ENCODE peak calls at places on chromosomes 4 and X, in four cellular contexts. X, O, Y and M are unnamed samples.

GRCh38 chr4:55336138-55337034 is 9.7 kb upstream of the SRD5A3 start:
- DNase-seq in Y (no peak), X (no peak), O (no peak), M (no peak)

GRCh38 chr4:8030121-8030781 is 90.6 kb upstream of the AFAP1 start:
- DNase-seq in X (no peak), Y (no peak), O (no peak), M (no peak)

GRCh38 chr4:80161413-80162058 is 35.8 kb upstream of the PRDM8 start:
- DNase-seq in X (no peak), Y (no peak), O (no peak), M (no peak)

GRCh38 chr4:40577588-40578253 is 51.9 kb downstream of the RBM47 start:
- DNase-seq in Y (no peak), X (no peak), O (no peak), M (no peak)

GRCh38 chrX:25810202-25810601 is 327.9 kb upstream of the MAGEB18 start:
- DNase-seq in O (peak), X (no peak), Y (no peak), M (no peak)

GRCh38 chrX:12814434-12814833 is 23.2 kb downstream of the PRPS2 start:
- DNase-seq in X (peak), Y (peak), O (peak), M (peak)

GRCh38 chr4:85457752-85458467 is 17.0 kb upstream of the ARHGAP24 start:
- DNase-seq in O (no peak), Y (no peak), X (no peak), M (no peak)

GRCh38 chrX:123217077-123217476 is 33.0 kb downstream of the GRIA3 start:
- DNase-seq in Y (peak), O (no peak), X (no peak), M (no peak)

GRCh38 chrX:40152706-40153334 is 55.1 kb upstream of the BCOR start:
- DNase-seq in O (no peak), Y (no peak), X (peak), M (no peak)

GRCh38 chr4:77309496-77309895 is 152.5 kb downstream of the CCNG2 start:
- DNase-seq in Y (no peak), O (no peak), X (no peak), M (no peak)

GRCh38 chr4:77310931-77311330 is 153.9 kb downstream of the CCNG2 start:
- DNase-seq in Y (no peak), X (no peak), O (no peak), M (no peak)

GRCh38 chr4:77306496-77306895 is 149.5 kb downstream of the CCNG2 start:
- DNase-seq in O (no peak), Y (no peak), X (no peak), M (no peak)

GRCh38 chr4:77308843-77309242 is 151.8 kb downstream of the CCNG2 start:
- DNase-seq in X (peak), Y (peak), O (peak), M (no peak)

GRCh38 chr4:77305766-77306165 is 148.8 kb downstream of the CCNG2 start:
- DNase-seq in Y (no peak), O (no peak), X (no peak), M (no peak)
- TF ChIP-seq ELK1 in Y (no peak), O (no peak), X (no peak), M (no peak)

DNA sequence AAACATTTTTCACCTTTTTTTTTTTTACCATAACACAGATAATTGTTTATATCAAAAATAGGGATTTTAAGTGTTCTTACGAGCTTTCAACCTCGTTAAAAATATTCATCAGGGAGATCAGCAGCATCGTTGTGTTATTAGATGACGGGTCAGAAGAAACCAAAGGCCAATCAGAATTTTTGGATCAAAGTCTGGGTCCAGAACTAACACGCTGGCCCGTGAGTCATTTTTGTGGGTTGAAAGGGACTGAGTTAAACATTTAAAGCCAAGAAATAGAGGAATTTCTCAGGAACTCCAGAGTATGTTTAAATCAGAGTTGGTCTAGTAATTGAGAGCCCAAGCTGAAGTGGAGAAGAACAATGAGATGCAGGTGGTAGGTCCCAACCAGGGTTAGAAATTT is 170.8 kb downstream of the TLL1 start:
- DNase-seq in X (no peak), Y (no peak), O (no peak), M (no peak)
- TF ChIP-seq ELK1 in X (no peak), Y (no peak), O (no peak), M (no peak)

GRCh38 chrX:65697173-65697572 is 29.7 kb downstream of the MSN start:
- DNase-seq in X (no peak), O (peak), Y (no peak), M (no peak)
- TF ChIP-seq ELK1 in X (no peak), O (no peak), Y (no peak), M (no peak)

DNA sequence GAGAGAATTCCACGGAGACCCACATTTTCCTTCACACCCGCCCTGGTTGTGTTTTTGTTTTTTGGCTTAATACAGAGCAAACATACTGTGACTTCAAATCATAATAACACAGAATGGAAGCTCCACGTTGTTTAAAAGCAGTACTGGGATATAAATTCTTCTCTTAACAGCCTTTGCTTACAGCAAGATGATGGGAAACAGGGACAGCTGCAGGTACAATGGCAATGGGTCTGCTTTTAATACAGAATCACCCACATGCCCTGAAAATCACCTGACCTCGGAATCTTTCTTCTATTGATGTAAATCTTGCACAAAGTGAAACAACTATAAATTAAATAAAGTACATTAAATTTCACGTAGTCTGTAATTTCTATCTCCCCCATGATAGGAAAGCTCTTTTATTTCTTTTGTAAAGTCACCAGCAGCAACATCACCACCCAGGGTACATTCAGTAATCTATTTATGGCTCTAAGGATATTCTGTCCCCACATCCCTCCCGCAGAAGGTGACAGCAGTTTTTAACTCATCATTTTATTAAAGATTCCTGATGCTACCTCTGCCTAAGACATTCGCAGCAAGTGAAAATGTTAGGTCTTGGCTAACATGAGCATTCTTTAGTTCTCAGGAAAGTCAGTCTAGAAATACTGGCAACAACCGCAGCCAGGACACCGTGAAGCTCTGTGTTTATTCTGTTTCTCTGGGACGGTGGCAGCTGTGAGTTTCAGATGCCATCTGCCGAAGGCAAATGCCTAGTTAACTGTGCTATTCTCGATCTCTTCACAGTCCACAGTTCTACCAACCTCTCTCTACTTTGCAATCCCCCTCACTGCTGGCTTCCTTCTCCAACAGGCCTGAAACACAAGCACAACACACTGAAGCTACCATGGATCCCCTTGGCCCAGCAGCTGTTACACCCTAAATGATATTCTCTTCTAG is 119.1 kb downstream of the ZNF827 start:
- DNase-seq in O (no peak), Y (no peak), X (no peak), M (no peak)
- TF ChIP-seq ELK1 in O (no peak), Y (no peak), X (no peak), M (no peak)

GRCh38 chr4:54229631-54230478 is 762 bp downstream of the PDGFRA start:
- DNase-seq in Y (no peak), O (peak), X (no peak), M (no peak)
- TF ChIP-seq ELK1 in Y (no peak), O (no peak), X (no peak), M (no peak)